ENCODE peak calls at places on chromosomes 11 and 22, in eight cellular contexts. H, Q, K, R, G, P, L and A are unnamed samples.

GRCh38 chr11:86395061-86395551 is 20.4 kb downstream of the CCDC81 start:
- DNase-seq in L (peak), P (no peak), H (peak), R (no peak), K (peak), Q (peak), G (peak), A (no peak)

GRCh38 chr11:19552684-19553083 is 160.0 kb upstream of the NAV2 start:
- DNase-seq in G (no peak), H (no peak), Q (no peak), K (no peak), P (no peak), L (no peak), R (no peak), A (no peak)

GRCh38 chr11:46896719-46897406 is 21.5 kb downstream of the LRP4 start:
- DNase-seq in R (no peak), G (peak), L (peak), P (no peak), K (peak), Q (peak), H (peak), A (peak)

GRCh38 chr11:124331873-124332272 is 11.9 kb upstream of the OR8D2 start:
- DNase-seq in K (no peak), H (no peak), Q (no peak), G (no peak), R (no peak), L (no peak), P (no peak), A (no peak)

GRCh38 chr22:49026476-49027121 is 801.1 kb downstream of the BRD1 start:
- DNase-seq in P (no peak), K (no peak), Q (peak), L (no peak), H (no peak), R (no peak), G (no peak), A (no peak)

GRCh38 chr22:41359376-41359775 is 22.4 kb upstream of the TEF start:
- DNase-seq in Q (no peak), R (no peak), G (no peak), H (no peak), K (no peak), L (no peak), P (no peak), A (no peak)

GRCh38 chr11:44979536-44980399 is 29.1 kb upstream of the TP53I11 start:
- DNase-seq in P (no peak), H (no peak), G (no peak), R (no peak), L (no peak), K (no peak), Q (no peak), A (peak)

GRCh38 chr11:88086297-88086696 is 88.9 kb downstream of the RAB38 start:
- DNase-seq in R (no peak), L (no peak), G (no peak), H (no peak), Q (no peak), K (no peak), P (no peak), A (no peak)

GRCh38 chr11:118304809-118305248 is 299 bp downstream of the CD3E start:
- DNase-seq in G (no peak), P (no peak), R (no peak), Q (no peak), L (no peak), K (no peak), H (no peak), A (no peak)

GRCh38 chr22:42901790-42902508 is 44.9 kb upstream of the ARFGAP3 start:
- DNase-seq in G (no peak), K (no peak), L (no peak), R (no peak), Q (peak), H (no peak), P (no peak), A (peak)

GRCh38 chr11:86811637-86812321 is 11.4 kb downstream of the PRSS23 start:
- DNase-seq in P (no peak), Q (no peak), K (peak), R (no peak), H (no peak), L (peak), G (peak), A (no peak)

GRCh38 chr11:12088047-12088481 is 22.3 kb upstream of the MICAL2 start:
- DNase-seq in L (peak), K (peak), R (no peak), Q (peak), G (peak), H (peak), P (peak), A (no peak)

GRCh38 chr11:32939046-32939445 is 46.4 kb downstream of the QSER1 start:
- DNase-seq in Q (no peak), R (no peak), K (no peak), P (no peak), G (no peak), L (no peak), H (no peak), A (peak)

GRCh38 chr22:31284241-31284745 is 8.0 kb downstream of the PIK3IP1 start:
- DNase-seq in P (no peak), H (no peak), L (no peak), K (no peak), G (no peak), R (no peak), Q (no peak), A (no peak)

GRCh38 chr11:130478204-130478701 is 29.8 kb downstream of the ADAMTS15 start:
- DNase-seq in Q (no peak), L (peak), G (peak), R (peak), K (peak), P (peak), H (peak), A (no peak)

GRCh38 chr22:28986366-28986765 is 75.3 kb downstream of the C22orf31 start:
- DNase-seq in R (no peak), P (no peak), G (no peak), H (no peak), K (peak), L (peak), Q (no peak), A (no peak)

GRCh38 chr11:36684840-36685800 is 87.1 kb upstream of the RAG2 start:
- DNase-seq in H (no peak), Q (peak), K (no peak), R (no peak), L (no peak), G (no peak), P (no peak), A (peak)

GRCh38 chr11:123063396-123064267 is 1.7 kb upstream of the HSPA8 start:
- DNase-seq in K (peak), H (no peak), Q (peak), R (peak), P (no peak), L (peak), G (peak), A (peak)

GRCh38 chr22:36734171-36735058 is 30.9 kb upstream of the CACNG2 start:
- DNase-seq in G (peak), Q (peak), R (no peak), K (peak), L (peak), P (no peak), H (no peak), A (peak)

GRCh38 chr11:95398437-95399112 is 167.6 kb upstream of the SESN3 start:
- DNase-seq in Q (peak), G (peak), H (no peak), K (no peak), P (no peak), R (no peak), L (peak), A (no peak)

GRCh38 chr11:130827697-130828377 is 88.4 kb downstream of the SNX19 start:
- DNase-seq in L (peak), H (peak), P (peak), G (peak), R (peak), Q (peak), K (peak), A (peak)

GRCh38 chr11:6404341-6405038 is 14.2 kb downstream of the SMPD1 start:
- DNase-seq in Q (no peak), R (no peak), H (no peak), K (peak), L (no peak), P (no peak), G (peak), A (no peak)

GRCh38 chr11:92495107-92495793 is 270.6 kb downstream of the FAT3 start:
- DNase-seq in G (no peak), Q (no peak), L (no peak), P (no peak), K (no peak), H (no peak), R (no peak), A (no peak)

GRCh38 chr11:1389932-1390587 is at the start of gene BRSK2:
- DNase-seq in P (no peak), L (no peak), R (no peak), Q (no peak), K (no peak), G (no peak), H (no peak), A (no peak)

GRCh38 chr11:1389103-1389931 is 417 bp upstream of the BRSK2 start:
- DNase-seq in K (peak), G (peak), Q (no peak), P (peak), H (peak), L (peak), R (peak), A (peak)

GRCh38 chr11:1391165-1392010 is 1.7 kb downstream of the BRSK2 start:
- DNase-seq in R (no peak), G (no peak), Q (no peak), K (no peak), L (no peak), P (no peak), H (no peak), A (no peak)

GRCh38 chr11:1392111-1392510 is 2.4 kb downstream of the BRSK2 start:
- DNase-seq in R (no peak), K (no peak), P (no peak), H (no peak), Q (no peak), G (no peak), L (no peak), A (no peak)

DNA sequence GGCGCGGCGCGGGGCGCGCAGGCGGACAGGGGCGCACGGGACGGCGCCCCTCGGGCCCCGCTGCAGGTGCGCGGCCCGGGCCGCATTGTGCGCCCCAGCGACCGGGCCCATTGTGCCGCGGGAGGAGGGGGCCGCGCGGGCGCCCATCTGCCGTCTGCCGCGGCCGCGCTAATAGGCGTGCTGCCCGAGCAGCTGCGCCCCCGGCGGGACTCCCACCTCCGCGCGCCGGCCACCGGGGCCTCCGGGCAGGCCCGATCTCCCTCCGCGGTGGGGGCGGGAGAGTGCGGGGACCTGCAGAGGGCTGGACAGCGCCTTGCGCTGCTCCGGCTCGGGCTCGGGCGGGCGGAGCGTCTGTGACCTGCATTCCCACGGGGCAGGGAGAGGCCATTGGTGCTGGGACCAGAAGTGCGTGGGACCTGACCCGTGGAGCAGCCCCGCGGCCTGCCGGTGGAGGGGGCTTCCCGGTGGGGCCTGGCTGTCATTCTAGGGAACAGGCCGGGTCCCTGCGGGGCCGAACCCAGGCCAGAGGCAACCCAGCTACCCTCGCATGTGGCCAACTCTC is 950 bp downstream of the BRSK2 start:
- DNase-seq in L (no peak), K (no peak), H (peak), P (no peak), G (no peak), Q (no peak), R (no peak), A (no peak)
- H3K4me3 ChIP-seq in L (no peak), K (no peak), H (no peak), P (peak), G (no peak), Q (no peak), R (no peak), A (no peak)

DNA sequence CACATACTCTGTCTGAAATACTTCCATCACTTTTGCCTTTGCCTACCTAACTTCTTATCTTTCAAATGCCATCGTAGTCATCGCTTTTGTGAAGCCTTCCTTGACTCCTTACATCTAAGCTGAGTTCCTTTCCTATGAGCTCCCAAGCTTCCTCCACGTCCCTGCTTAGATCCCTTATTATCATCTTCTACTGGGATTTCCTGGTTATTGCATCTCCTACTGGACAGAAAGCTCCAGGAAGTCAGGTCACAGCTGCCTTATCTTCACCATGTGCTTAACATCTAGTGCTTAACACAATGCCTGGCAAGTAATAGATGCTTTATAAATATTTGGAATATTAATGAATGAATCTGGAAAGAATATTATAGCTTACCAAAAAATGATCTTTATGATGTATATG is 5.9 kb downstream of the YPEL4 start:
- DNase-seq in H (no peak), R (no peak), Q (no peak), G (no peak), L (no peak), K (no peak), P (no peak), A (no peak)
- TF ChIP-seq CTCF in H (peak), R (no peak), Q (no peak), G (peak), L (peak), K (peak), P (peak), A (no peak)

GRCh38 chr11:126701555-126701897 is 299.0 kb downstream of the KIRREL3 start:
- DNase-seq in H (no peak), P (no peak), G (no peak), K (no peak), R (no peak), L (no peak), Q (no peak), A (no peak)
- H3K4me3 ChIP-seq in H (no peak), P (no peak), G (no peak), K (no peak), R (no peak), L (no peak), Q (no peak), A (no peak)

DNA sequence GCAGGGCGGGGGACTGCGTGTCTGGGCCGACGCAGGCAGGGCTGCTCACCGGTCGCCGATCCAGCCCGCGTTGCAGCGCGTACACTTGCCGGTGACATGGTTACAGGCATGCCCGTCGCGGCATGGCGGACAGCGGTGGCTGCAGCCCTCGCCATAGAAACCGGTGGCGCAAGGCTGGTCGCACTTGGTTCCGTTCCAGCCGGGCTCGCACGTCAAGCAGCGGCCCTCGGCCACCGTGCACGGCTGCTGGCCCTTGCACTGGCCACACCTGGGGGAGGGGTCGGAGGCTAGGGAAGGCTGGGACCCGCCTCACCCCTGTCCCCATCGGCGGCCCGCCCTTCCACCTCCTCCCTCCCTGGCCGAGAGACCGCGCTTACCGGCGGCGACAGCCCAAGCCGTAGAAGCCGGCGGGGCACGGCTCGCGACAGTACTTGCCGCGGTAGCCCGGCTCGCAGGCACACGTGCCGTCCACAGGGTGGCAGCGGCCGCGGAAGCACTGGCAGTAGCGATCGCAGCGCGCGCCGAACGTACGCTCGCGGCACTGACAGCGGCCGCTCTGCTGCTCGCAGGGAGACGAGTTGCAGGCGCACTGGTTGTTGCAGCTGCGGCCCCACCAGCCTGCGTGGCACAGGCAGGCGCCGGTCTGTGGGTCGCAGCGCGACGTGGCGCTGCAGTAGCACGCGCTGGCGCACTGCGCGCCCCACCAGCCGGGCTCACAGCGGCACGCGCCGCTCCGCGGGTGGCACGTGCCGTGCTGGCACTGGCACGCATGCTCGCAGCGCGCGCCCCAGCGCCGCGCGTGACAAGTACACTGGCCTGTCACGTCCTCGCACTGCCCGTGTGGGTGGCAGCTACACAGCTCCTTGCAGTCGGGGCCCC is 6.7 kb downstream of the SCARF2 start:
- DNase-seq in H (peak), R (no peak), G (no peak), K (peak), L (no peak), P (no peak), Q (peak), A (peak)
- TF ChIP-seq CTCF in H (no peak), R (no peak), G (no peak), K (peak), L (peak), P (peak), Q (peak), A (peak)

GRCh38 chr11:128704517-128704916 is 10.6 kb downstream of the FLI1 start:
- DNase-seq in G (no peak), Q (peak), P (no peak), K (no peak), H (no peak), R (no peak), L (no peak), A (no peak)
- H3K4me3 ChIP-seq in G (no peak), Q (no peak), P (no peak), K (no peak), H (no peak), R (no peak), L (no peak), A (no peak)